ENCODE peak calls at places on chromosomes 5 and 9, in five cellular contexts. D, G, S, T and J are unnamed samples.
A peak's percentile ranks its signal among the peaks of the same experiment; 100 is the strongest.

GRCh38 chr5:139745121-139745799 is 50.3 kb upstream of the PSD2 start:
- DNase-seq in D (no peak), G (peak; percentile 44), S (peak; percentile 80), T (peak; percentile 46), J (no peak)

GRCh38 chr5:138139776-138140080 is 500 bp upstream of the NME5 start:
- DNase-seq in D (peak; percentile 83), G (no peak), S (no peak), T (no peak), J (no peak)

GRCh38 chr5:84213212-84213611 is 171.5 kb downstream of the EDIL3 start:
- DNase-seq in D (no peak), G (no peak), S (no peak), T (no peak), J (no peak)

GRCh38 chr5:117425163-117425562 is 850.5 kb upstream of the SEMA6A start:
- DNase-seq in D (no peak), G (no peak), S (no peak), T (no peak), J (no peak)

GRCh38 chr9:4671737-4672136 is 5.5 kb upstream of the SPATA6L start:
- DNase-seq in D (no peak), G (no peak), S (no peak), T (no peak), J (no peak)

GRCh38 chr5:54663876-54664275 is 146.3 kb downstream of the SNX18 start:
- DNase-seq in D (no peak), G (no peak), S (peak; percentile 72), T (no peak), J (no peak)

GRCh38 chr9:27162045-27162444 is 53.0 kb downstream of the TEK start:
- DNase-seq in D (no peak), G (no peak), S (peak; percentile 12), T (no peak), J (no peak)

GRCh38 chr9:137176302-137177182 is 4.7 kb upstream of the TMEM210 start:
- DNase-seq in D (peak; percentile 43), G (peak; percentile 37), S (peak; percentile 79), T (peak; percentile 22), J (peak; percentile 59)

GRCh38 chr5:135833521-135833920 is 942 bp upstream of the SLC25A48 start:
- DNase-seq in D (no peak), G (no peak), S (no peak), T (no peak), J (no peak)

GRCh38 chr9:83511051-83511450 is 27.1 kb downstream of the FRMD3 start:
- DNase-seq in D (peak; percentile 0), G (no peak), S (no peak), T (no peak), J (no peak)

GRCh38 chr5:33306758-33307157 is 134.0 kb upstream of the TARS1 start:
- DNase-seq in D (no peak), G (no peak), S (no peak), T (no peak), J (no peak)

GRCh38 chr5:94691947-94692346 is 73.5 kb downstream of the SLF1 start:
- DNase-seq in D (no peak), G (peak; percentile 79), S (no peak), T (no peak), J (no peak)

GRCh38 chr9:4226331-4227250 is 73.3 kb downstream of the GLIS3 start:
- DNase-seq in D (no peak), G (peak; percentile 13), S (no peak), T (no peak), J (peak; percentile 29)

GRCh38 chr5:135821061-135821781 is 13.2 kb upstream of the SLC25A48 start:
- DNase-seq in D (no peak), G (peak; percentile 98), S (no peak), T (no peak), J (no peak)

GRCh38 chr9:134317431-134318414 is 8.5 kb upstream of the RXRA start:
- DNase-seq in D (no peak), G (no peak), S (peak; percentile 60), T (no peak), J (peak; percentile 39)

GRCh38 chr5:34703767-34704324 is 47.7 kb downstream of the RAI14 start:
- DNase-seq in D (no peak), G (no peak), S (no peak), T (no peak), J (no peak)